ENCODE peak calls at places on chromosomes 1 and 21, in six cellular contexts. S, Z, L, A, R and T are unnamed samples.
A peak's percentile ranks its signal among the peaks of the same experiment; 100 is the strongest.

GRCh38 chr1:198776602-198777029 is 137.8 kb downstream of the PTPRC start:
- DNase-seq in S (no peak), Z (no peak), L (peak; percentile 85), A (peak; percentile 14), R (peak; percentile 74), T (peak; percentile 96)

GRCh38 chr1:221631551-221631950 is 110.3 kb downstream of the DUSP10 start:
- DNase-seq in S (no peak), Z (no peak), L (no peak), A (no peak), R (no peak), T (no peak)

GRCh38 chr1:160942926-160943325 is 11.7 kb downstream of the ITLN2 start:
- DNase-seq in S (no peak), Z (no peak), L (no peak), A (no peak), R (no peak), T (no peak)

GRCh38 chr1:70411360-70411844 is 334 bp downstream of the CTH start:
- DNase-seq in S (no peak), Z (no peak), L (peak; percentile 86), A (peak; percentile 49), R (peak; percentile 11), T (no peak)

GRCh38 chr1:179953974-179954493 is 576 bp upstream of the CEP350 start:
- DNase-seq in S (no peak), Z (no peak), L (no peak), A (no peak), R (peak; percentile 25), T (peak; percentile 76)

GRCh38 chr1:1115830-1116700 is at the start of gene C1orf159:
- DNase-seq in S (peak; percentile 97), Z (peak; percentile 98), L (peak; percentile 98), A (peak; percentile 99), R (peak; percentile 85), T (peak; percentile 98)

GRCh38 chr1:176609556-176610408 is 146.8 kb downstream of the PAPPA2 start:
- DNase-seq in S (no peak), Z (no peak), L (no peak), A (no peak), R (no peak), T (peak; percentile 27)

GRCh38 chr1:29687166-29687565 is 450.8 kb downstream of the PTPRU start:
- DNase-seq in S (no peak), Z (no peak), L (no peak), A (no peak), R (no peak), T (peak; percentile 33)

GRCh38 chr1:185144233-185144632 is 12.5 kb downstream of the TRMT1L start:
- DNase-seq in S (no peak), Z (no peak), L (no peak), A (no peak), R (no peak), T (peak; percentile 6)

GRCh38 chr1:150516050-150516591 is 569 bp downstream of the FALEC start:
- DNase-seq in S (peak; percentile 8), Z (no peak), L (peak; percentile 70), A (no peak), R (no peak), T (no peak)

GRCh38 chr1:167563579-167564246 is 10.2 kb upstream of the CREG1 start:
- DNase-seq in S (no peak), Z (no peak), L (no peak), A (no peak), R (no peak), T (no peak)

GRCh38 chr1:231407537-231408396 is 14.3 kb downstream of the EGLN1 start:
- DNase-seq in S (no peak), Z (no peak), L (no peak), A (no peak), R (no peak), T (peak; percentile 54)

GRCh38 chr1:160446945-160447600 is 46.7 kb downstream of the VANGL2 start:
- DNase-seq in S (no peak), Z (no peak), L (no peak), A (no peak), R (no peak), T (no peak)

GRCh38 chr1:230550428-230550827 is 91.9 kb upstream of the COG2 start:
- DNase-seq in S (no peak), Z (no peak), L (no peak), A (no peak), R (no peak), T (no peak)

GRCh38 chr21:40453183-40453582 is 393.8 kb downstream of the DSCAM start:
- DNase-seq in S (no peak), Z (no peak), L (no peak), A (no peak), R (no peak), T (no peak)

GRCh38 chr1:17441265-17441992 is 2.0 kb upstream of the RCC2 start:
- DNase-seq in S (no peak), Z (no peak), L (no peak), A (no peak), R (no peak), T (no peak)

GRCh38 chr1:22184892-22185612 is 42.2 kb upstream of the WNT4 start:
- DNase-seq in S (no peak), Z (peak; percentile 3), L (no peak), A (no peak), R (no peak), T (no peak)

GRCh38 chr1:108316545-108316944 is 72.7 kb upstream of the NBPF4 start:
- DNase-seq in S (no peak), Z (no peak), L (no peak), A (no peak), R (no peak), T (peak; percentile 7)

GRCh38 chr1:67691712-67692111 is 6.7 kb downstream of the GADD45A start:
- DNase-seq in S (no peak), Z (no peak), L (no peak), A (no peak), R (no peak), T (no peak)

GRCh38 chr1:229572286-229572685 is 13.8 kb upstream of the ABCB10 start:
- DNase-seq in S (no peak), Z (no peak), L (no peak), A (no peak), R (no peak), T (no peak)

GRCh38 chr1:204335085-204335484 is 24.6 kb downstream of the PLEKHA6 start:
- DNase-seq in S (no peak), Z (no peak), L (no peak), A (no peak), R (no peak), T (no peak)

GRCh38 chr1:33268457-33268856 is 12.2 kb downstream of the ZNF362 start:
- DNase-seq in S (no peak), Z (no peak), L (no peak), A (no peak), R (no peak), T (no peak)

GRCh38 chr1:118483245-118484006 is 298.4 kb upstream of the SPAG17 start:
- DNase-seq in S (no peak), Z (no peak), L (no peak), A (no peak), R (no peak), T (no peak)

GRCh38 chr1:16727190-16728111 is 12.9 kb upstream of the RNU1-4 start:
- DNase-seq in S (no peak), Z (no peak), L (peak; percentile 82), A (peak; percentile 34), R (peak; percentile 56), T (peak; percentile 23)

GRCh38 chr1:214331827-214332423 is 51.0 kb downstream of the SMYD2 start:
- DNase-seq in S (peak; percentile 29), Z (peak; percentile 31), L (no peak), A (peak; percentile 23), R (no peak), T (no peak)

GRCh38 chr1:23101891-23102688 is 66.6 kb downstream of the LUZP1 start:
- DNase-seq in S (no peak), Z (no peak), L (no peak), A (no peak), R (no peak), T (peak; percentile 65)

GRCh38 chr21:44049606-44050005 is 37.5 kb downstream of the TRAPPC10 start:
- DNase-seq in S (no peak), Z (no peak), L (no peak), A (no peak), R (no peak), T (no peak)

GRCh38 chr1:232510367-232511110 is 119.4 kb downstream of the SIPA1L2 start:
- DNase-seq in S (no peak), Z (no peak), L (no peak), A (no peak), R (no peak), T (no peak)

GRCh38 chr1:34050711-34051485 is 114.1 kb downstream of the CSMD2 start:
- DNase-seq in S (no peak), Z (no peak), L (no peak), A (no peak), R (no peak), T (no peak)

GRCh38 chr1:27508139-27508665 is 18.2 kb upstream of the WASF2 start:
- DNase-seq in S (no peak), Z (no peak), L (no peak), A (no peak), R (no peak), T (no peak)

GRCh38 chr1:25744140-25744581 is 55.8 kb upstream of the SELENON start:
- DNase-seq in S (no peak), Z (no peak), L (no peak), A (peak; percentile 71), R (peak; percentile 3), T (peak; percentile 62)

GRCh38 chr21:42460391-42461184 is 35.4 kb downstream of the RSPH1 start:
- DNase-seq in S (peak; percentile 73), Z (peak; percentile 83), L (peak; percentile 82), A (no peak), R (no peak), T (no peak)

GRCh38 chr21:42423685-42424084 is 20.0 kb downstream of the UBASH3A start:
- DNase-seq in S (no peak), Z (no peak), L (no peak), A (no peak), R (no peak), T (no peak)

GRCh38 chr1:200862713-200863415 is 9.9 kb upstream of the GPR25 start:
- DNase-seq in S (peak; percentile 29), Z (no peak), L (no peak), A (no peak), R (peak; percentile 16), T (peak; percentile 23)